ENCODE peak calls at places on chromosome 3, in six cellular contexts. P, O, M, V, H and I are unnamed samples.

GRCh38 chr3:121063628-121064027 is 155.6 kb downstream of the STXBP5L start:
- DNase-seq in H (no peak), P (no peak), V (peak), M (no peak), O (no peak), I (no peak)

GRCh38 chr3:16113704-16114103 is 60.8 kb upstream of the GALNT15 start:
- DNase-seq in M (no peak), P (no peak), O (no peak), H (no peak), V (no peak), I (no peak)

GRCh38 chr3:58540176-58540863 is 3.3 kb upstream of the ACOX2 start:
- DNase-seq in V (no peak), O (no peak), H (no peak), M (no peak), P (no peak), I (no peak)

GRCh38 chr3:187725218-187725617 is 20.1 kb downstream of the BCL6 start:
- DNase-seq in P (no peak), H (no peak), V (no peak), M (no peak), O (no peak), I (no peak)

GRCh38 chr3:158109295-158109803 is 540 bp upstream of the RSRC1 start:
- DNase-seq in O (no peak), P (no peak), H (no peak), V (no peak), M (no peak), I (no peak)

GRCh38 chr3:145134738-145135137 is 1026.2 kb downstream of the PLOD2 start:
- DNase-seq in P (no peak), O (no peak), V (no peak), H (no peak), M (no peak), I (no peak)

GRCh38 chr3:106826861-106827311 is 550.4 kb upstream of the CCDC54 start:
- DNase-seq in P (no peak), H (no peak), O (no peak), V (peak), M (no peak), I (no peak)

GRCh38 chr3:160049038-160049437 is 60.4 kb downstream of the IL12A start:
- DNase-seq in O (no peak), P (no peak), H (no peak), M (no peak), V (no peak), I (no peak)